ENCODE peak calls at places on chromosomes 16 and 17, in eight cellular contexts. M, S, I, A, V, G, J and N are unnamed samples.

GRCh38 chr17:5683241-5683640 is 98.9 kb upstream of the NLRP1 start:
- DNase-seq in M (no peak), S (no peak), I (no peak), A (no peak), V (no peak), G (no peak), J (no peak), N (no peak)

GRCh38 chr17:3034578-3034920 is 28.9 kb downstream of the OR1D5 start:
- DNase-seq in M (no peak), S (peak; percentile 2), I (peak; percentile 65), A (no peak), V (no peak), G (no peak), J (no peak), N (no peak)

GRCh38 chr17:29138184-29138955 is 41.8 kb downstream of the MYO18A start:
- DNase-seq in M (peak; percentile 33), S (no peak), I (peak; percentile 62), A (no peak), V (no peak), G (no peak), J (no peak), N (peak; percentile 25)

GRCh38 chr16:2915196-2915929 is 3.6 kb downstream of the FLYWCH1 start:
- DNase-seq in M (no peak), S (no peak), I (no peak), A (no peak), V (no peak), G (no peak), J (no peak), N (no peak)

GRCh38 chr17:56217921-56218320 is 64.6 kb downstream of the ANKFN1 start:
- DNase-seq in M (no peak), S (no peak), I (no peak), A (no peak), V (no peak), G (no peak), J (peak; percentile 65), N (no peak)

GRCh38 chr17:66548158-66548557 is 245.7 kb downstream of the PRKCA start:
- DNase-seq in M (no peak), S (no peak), I (no peak), A (no peak), V (no peak), G (no peak), J (no peak), N (no peak)

GRCh38 chr16:67000384-67001158 is 12.2 kb downstream of the CES4A start:
- DNase-seq in M (peak; percentile 77), S (peak; percentile 22), I (peak; percentile 88), A (peak; percentile 55), V (peak; percentile 22), G (peak; percentile 98), J (no peak), N (peak; percentile 54)

GRCh38 chr17:45022655-45023339 is 28.6 kb downstream of the DCAKD start:
- DNase-seq in M (no peak), S (no peak), I (no peak), A (no peak), V (no peak), G (no peak), J (no peak), N (no peak)

GRCh38 chr17:68347380-68347779 is 56.1 kb downstream of the ARSG start:
- DNase-seq in M (no peak), S (no peak), I (no peak), A (no peak), V (no peak), G (no peak), J (no peak), N (no peak)

GRCh38 chr17:74339537-74340195 is 13.6 kb downstream of the KIF19 start:
- DNase-seq in M (no peak), S (no peak), I (no peak), A (no peak), V (no peak), G (no peak), J (no peak), N (no peak)

GRCh38 chr17:33012522-33013033 is 20.9 kb downstream of the SPACA3 start:
- DNase-seq in M (no peak), S (no peak), I (peak; percentile 78), A (no peak), V (peak; percentile 87), G (peak; percentile 35), J (peak; percentile 83), N (no peak)

GRCh38 chr16:89140401-89140800 is 31.1 kb upstream of the CDH15 start:
- DNase-seq in M (peak; percentile 23), S (no peak), I (peak; percentile 40), A (no peak), V (no peak), G (no peak), J (no peak), N (no peak)

GRCh38 chr17:53516643-53517042 is 306.1 kb upstream of the KIF2B start:
- DNase-seq in M (no peak), S (no peak), I (no peak), A (no peak), V (peak; percentile 23), G (no peak), J (peak; percentile 5), N (no peak)

GRCh38 chr17:60604686-60605334 is 4.8 kb downstream of the PPM1D start:
- DNase-seq in M (no peak), S (peak; percentile 11), I (no peak), A (peak; percentile 44), V (peak; percentile 46), G (no peak), J (peak; percentile 73), N (no peak)

GRCh38 chr16:84687715-84688114 is 12.1 kb upstream of the USP10 start:
- DNase-seq in M (no peak), S (no peak), I (no peak), A (no peak), V (peak; percentile 94), G (no peak), J (peak; percentile 73), N (no peak)

GRCh38 chr17:27651411-27652345 is 20.7 kb downstream of the LGALS9 start:
- DNase-seq in M (no peak), S (peak; percentile 67), I (no peak), A (peak; percentile 50), V (peak; percentile 65), G (no peak), J (peak; percentile 14), N (peak; percentile 61)

GRCh38 chr16:67278773-67279295 is 498 bp upstream of the PLEKHG4 start:
- DNase-seq in M (no peak), S (no peak), I (no peak), A (no peak), V (no peak), G (peak; percentile 94), J (no peak), N (no peak)

GRCh38 chr16:30151091-30151490 is 28.1 kb upstream of the MAPK3 start:
- DNase-seq in M (no peak), S (no peak), I (no peak), A (no peak), V (no peak), G (no peak), J (no peak), N (no peak)

GRCh38 chr17:76855105-76855504 is 13.1 kb upstream of the MGAT5B start:
- DNase-seq in M (no peak), S (no peak), I (no peak), A (no peak), V (no peak), G (no peak), J (no peak), N (no peak)
- TF ChIP-seq CTCF in M (no peak), S (no peak), I (no peak), A (no peak), V (no peak), G (no peak), J (no peak), N (no peak)

GRCh38 chr16:72211085-72211484 is 39.1 kb upstream of the PMFBP1 start:
- DNase-seq in M (no peak), S (no peak), I (no peak), A (no peak), V (no peak), G (no peak), J (no peak), N (no peak)
- TF ChIP-seq CTCF in M (no peak), S (no peak), I (no peak), A (no peak), V (no peak), G (no peak), J (no peak), N (no peak)

GRCh38 chr17:81825841-81826471 is 7.1 kb downstream of the MCRIP1 start:
- DNase-seq in M (no peak), S (no peak), I (no peak), A (no peak), V (no peak), G (peak; percentile 60), J (no peak), N (no peak)
- TF ChIP-seq CTCF in M (no peak), S (no peak), I (no peak), A (no peak), V (no peak), G (peak; percentile 47), J (peak; percentile 2), N (no peak)

GRCh38 chr17:42744283-42744805 is 496 bp downstream of the EZH1 start:
- DNase-seq in M (peak; percentile 91), S (peak; percentile 83), I (peak; percentile 90), A (peak; percentile 75), V (peak; percentile 44), G (no peak), J (peak; percentile 76), N (no peak)
- TF ChIP-seq CTCF in M (no peak), S (no peak), I (no peak), A (no peak), V (no peak), G (peak; percentile 29), J (no peak), N (no peak)

GRCh38 chr17:36706437-36706731 is 105.0 kb downstream of the MRM1 start:
- DNase-seq in M (no peak), S (no peak), I (no peak), A (no peak), V (no peak), G (no peak), J (no peak), N (no peak)
- TF ChIP-seq CTCF in M (no peak), S (no peak), I (peak; percentile 0), A (no peak), V (no peak), G (no peak), J (no peak), N (no peak)

GRCh38 chr16:48682971-48683370 is 73.0 kb upstream of the N4BP1 start:
- DNase-seq in M (no peak), S (no peak), I (no peak), A (no peak), V (no peak), G (no peak), J (no peak), N (no peak)

GRCh38 chr16:48676836-48677235 is 66.9 kb upstream of the N4BP1 start:
- DNase-seq in M (no peak), S (no peak), I (no peak), A (no peak), V (peak; percentile 30), G (no peak), J (peak; percentile 40), N (no peak)

GRCh38 chr16:48684148-48684547 is 74.2 kb upstream of the N4BP1 start:
- DNase-seq in M (no peak), S (no peak), I (no peak), A (no peak), V (no peak), G (no peak), J (no peak), N (no peak)

GRCh38 chr16:48681520-48681919 is 71.5 kb upstream of the N4BP1 start:
- DNase-seq in M (no peak), S (no peak), I (no peak), A (no peak), V (no peak), G (no peak), J (no peak), N (no peak)
- TF ChIP-seq CTCF in M (no peak), S (no peak), I (no peak), A (no peak), V (no peak), G (peak; percentile 20), J (no peak), N (no peak)